ENCODE peak calls at places on chromosomes 12 and 14, in seven cellular contexts. One of them, this sample, is unnamed.

GRCh38 chr14:39267592-39268112 is 33.9 kb downstream of the MIA2 start:
- DNase-seq in BE2C: no peak
- DNase-seq in GM12878: no peak
- DNase-seq in K562: no peak
- DNase-seq in Caco-2: no peak
- DNase-seq in psoas muscle: no peak
- DNase-seq in neural progenitor cell: no peak
- DNase-seq in this sample: no peak

GRCh38 chr12:19003987-19004619 is 125.4 kb upstream of the PLEKHA5 start:
- DNase-seq in BE2C: no peak
- DNase-seq in GM12878: no peak
- DNase-seq in K562: no peak
- DNase-seq in Caco-2: no peak
- DNase-seq in psoas muscle: no peak
- DNase-seq in neural progenitor cell: peak
- DNase-seq in this sample: no peak

GRCh38 chr14:57866199-57866755 is 385 bp upstream of the SLC35F4 start:
- DNase-seq in BE2C: no peak
- DNase-seq in GM12878: no peak
- DNase-seq in K562: no peak
- DNase-seq in Caco-2: no peak
- DNase-seq in psoas muscle: no peak
- DNase-seq in neural progenitor cell: peak
- DNase-seq in this sample: no peak

GRCh38 chr14:72715215-72715909 is 178.5 kb downstream of the DPF3 start:
- DNase-seq in BE2C: no peak
- DNase-seq in GM12878: no peak
- DNase-seq in K562: peak
- DNase-seq in Caco-2: no peak
- DNase-seq in psoas muscle: peak
- DNase-seq in neural progenitor cell: peak
- DNase-seq in this sample: no peak

GRCh38 chr14:104993808-104994591 is 8.4 kb downstream of the CLBA1 start:
- DNase-seq in BE2C: peak
- DNase-seq in GM12878: no peak
- DNase-seq in K562: no peak
- DNase-seq in Caco-2: no peak
- DNase-seq in psoas muscle: no peak
- DNase-seq in neural progenitor cell: no peak
- DNase-seq in this sample: peak

GRCh38 chr14:100106260-100106659 is 41.0 kb downstream of the EVL start:
- DNase-seq in BE2C: no peak
- DNase-seq in GM12878: no peak
- DNase-seq in K562: peak
- DNase-seq in Caco-2: no peak
- DNase-seq in psoas muscle: no peak
- DNase-seq in neural progenitor cell: no peak
- DNase-seq in this sample: no peak

GRCh38 chr12:62679569-62679968 is 212.9 kb downstream of the MON2 start:
- DNase-seq in BE2C: no peak
- DNase-seq in GM12878: no peak
- DNase-seq in K562: no peak
- DNase-seq in Caco-2: no peak
- DNase-seq in psoas muscle: no peak
- DNase-seq in neural progenitor cell: no peak
- DNase-seq in this sample: no peak

GRCh38 chr12:52359511-52360103 is 7.7 kb downstream of the KRT85 start:
- DNase-seq in BE2C: no peak
- DNase-seq in GM12878: no peak
- DNase-seq in K562: no peak
- DNase-seq in Caco-2: no peak
- DNase-seq in psoas muscle: no peak
- DNase-seq in neural progenitor cell: no peak
- DNase-seq in this sample: no peak

GRCh38 chr12:48968467-48968866 is 3.1 kb downstream of the WNT10B start:
- DNase-seq in BE2C: no peak
- DNase-seq in GM12878: no peak
- DNase-seq in K562: no peak
- DNase-seq in Caco-2: no peak
- DNase-seq in psoas muscle: no peak
- DNase-seq in neural progenitor cell: no peak
- DNase-seq in this sample: no peak

GRCh38 chr12:48969160-48969771 is 2.3 kb downstream of the WNT10B start:
- DNase-seq in BE2C: no peak
- DNase-seq in GM12878: no peak
- DNase-seq in K562: no peak
- DNase-seq in Caco-2: no peak
- DNase-seq in psoas muscle: no peak
- DNase-seq in neural progenitor cell: no peak
- DNase-seq in this sample: no peak

GRCh38 chr12:48968004-48968403 is 3.5 kb downstream of the WNT10B start:
- DNase-seq in BE2C: no peak
- DNase-seq in GM12878: no peak
- DNase-seq in K562: no peak
- DNase-seq in Caco-2: no peak
- DNase-seq in psoas muscle: no peak
- DNase-seq in neural progenitor cell: no peak
- DNase-seq in this sample: no peak

GRCh38 chr12:48970702-48971334 is 717 bp downstream of the WNT10B start:
- DNase-seq in BE2C: no peak
- DNase-seq in GM12878: no peak
- DNase-seq in K562: peak
- DNase-seq in Caco-2: no peak
- DNase-seq in psoas muscle: no peak
- DNase-seq in neural progenitor cell: no peak
- DNase-seq in this sample: no peak

DNA sequence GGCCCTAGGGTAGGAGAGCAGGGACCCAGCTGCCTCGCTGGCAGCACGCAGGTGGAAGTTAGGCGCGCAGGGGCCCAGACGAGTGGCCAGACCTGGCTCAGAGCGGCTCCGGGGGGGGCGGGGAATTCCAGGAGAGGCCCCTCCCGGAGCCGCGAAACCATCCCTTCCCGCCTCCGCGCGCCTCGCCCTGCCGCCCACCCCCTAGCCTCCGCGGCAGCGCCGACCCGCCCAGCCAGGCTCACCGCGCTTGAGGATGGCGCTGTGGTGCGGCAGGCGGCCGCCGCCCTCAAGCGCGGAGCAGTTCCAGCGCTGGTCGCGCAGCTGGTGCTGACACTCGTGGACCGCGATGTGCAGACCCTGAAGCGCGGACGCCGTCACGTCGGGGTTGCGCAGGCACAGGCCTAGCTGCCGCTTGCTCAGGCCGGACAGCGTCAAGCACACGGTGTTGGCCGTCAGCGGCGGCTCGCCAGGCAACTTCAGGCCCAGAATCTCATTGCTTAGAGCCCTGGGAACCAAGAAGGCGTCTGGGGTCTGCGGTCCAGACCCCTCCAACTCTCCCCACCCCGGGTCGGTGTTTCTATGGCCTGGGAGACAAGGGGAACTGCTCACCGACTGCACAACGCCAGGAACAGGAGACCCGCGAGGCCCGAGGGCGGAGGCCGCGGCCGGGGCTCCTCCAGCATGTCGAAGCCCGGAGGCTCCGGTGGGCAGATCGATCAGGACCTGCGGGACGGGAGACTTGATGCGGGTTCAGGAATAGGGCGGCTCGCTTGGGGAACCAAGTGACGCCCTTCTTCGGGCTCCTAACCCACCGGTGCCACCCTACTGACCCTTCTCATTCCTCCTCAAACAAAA is 1.5 kb downstream of the WNT10B start:
- DNase-seq in BE2C: peak
- DNase-seq in GM12878: no peak
- DNase-seq in K562: peak
- DNase-seq in Caco-2: no peak
- DNase-seq in psoas muscle: no peak
- DNase-seq in neural progenitor cell: peak
- DNase-seq in this sample: peak
- H3K4me3 ChIP-seq in BE2C: no peak
- H3K4me3 ChIP-seq in GM12878: no peak
- H3K4me3 ChIP-seq in K562: no peak
- H3K4me3 ChIP-seq in Caco-2: no peak
- H3K4me3 ChIP-seq in psoas muscle: peak
- H3K4me3 ChIP-seq in neural progenitor cell: peak
- H3K4me3 ChIP-seq in this sample: no peak

DNA sequence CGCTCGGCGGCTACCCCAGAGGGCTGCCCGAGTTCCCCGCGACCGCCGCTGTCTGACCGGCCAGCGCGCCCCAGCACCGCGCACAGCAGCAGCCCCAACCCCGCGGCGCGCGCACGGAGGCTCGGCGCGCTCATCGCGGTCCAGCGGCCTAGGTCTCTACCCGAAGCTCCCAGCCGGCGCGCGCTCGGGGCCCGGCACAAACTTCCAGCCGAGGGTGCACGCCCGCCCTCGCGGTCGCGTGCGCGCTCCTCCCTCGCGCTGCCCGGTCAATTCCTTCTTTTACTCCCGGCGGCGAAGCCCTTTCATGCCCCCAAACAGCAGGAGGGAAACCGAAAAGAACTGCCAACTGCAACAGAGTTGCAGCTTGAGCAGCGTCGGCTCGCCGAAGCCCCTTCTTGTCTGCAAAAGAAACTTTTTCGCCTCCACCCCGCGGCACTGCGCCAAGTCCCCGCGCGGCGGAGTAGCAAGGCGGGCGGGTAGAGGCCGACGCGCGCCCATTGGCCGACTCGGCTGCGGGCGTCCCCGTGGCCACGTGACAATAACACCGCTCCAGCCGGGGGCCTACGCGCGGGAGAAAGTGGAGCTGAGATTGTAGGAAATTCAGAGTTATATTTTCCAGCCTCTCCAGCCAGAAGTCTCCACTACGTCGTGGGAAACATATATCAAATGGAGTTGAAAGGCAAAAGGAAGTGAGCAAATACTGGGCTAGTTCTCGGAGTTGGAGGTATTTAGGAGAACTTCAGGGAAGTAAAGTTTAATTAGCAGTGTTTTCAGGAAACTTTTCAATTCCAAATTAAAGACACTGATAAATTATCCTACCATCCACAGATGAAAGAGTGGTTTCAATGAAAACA is at the start of gene LRIG3:
- DNase-seq in BE2C: peak
- DNase-seq in GM12878: no peak
- DNase-seq in K562: peak
- DNase-seq in Caco-2: peak
- DNase-seq in psoas muscle: peak
- DNase-seq in neural progenitor cell: peak
- DNase-seq in this sample: peak
- TF ChIP-seq CTCF in BE2C: no peak
- TF ChIP-seq CTCF in GM12878: peak
- TF ChIP-seq CTCF in K562: no peak
- TF ChIP-seq CTCF in Caco-2: peak
- TF ChIP-seq CTCF in psoas muscle: no peak
- TF ChIP-seq CTCF in neural progenitor cell: peak
- TF ChIP-seq CTCF in this sample: no peak

GRCh38 chr12:111412007-111412829 is 6.5 kb downstream of the SH2B3 start:
- DNase-seq in BE2C: no peak
- DNase-seq in GM12878: no peak
- DNase-seq in K562: no peak
- DNase-seq in Caco-2: no peak
- DNase-seq in psoas muscle: no peak
- DNase-seq in neural progenitor cell: peak
- DNase-seq in this sample: no peak

GRCh38 chr12:111408686-111409402 is 3.1 kb downstream of the SH2B3 start:
- DNase-seq in BE2C: no peak
- DNase-seq in GM12878: no peak
- DNase-seq in K562: no peak
- DNase-seq in Caco-2: no peak
- DNase-seq in psoas muscle: no peak
- DNase-seq in neural progenitor cell: no peak
- DNase-seq in this sample: no peak

GRCh38 chr12:111409403-111410228 is 3.9 kb downstream of the SH2B3 start:
- DNase-seq in BE2C: peak
- DNase-seq in GM12878: no peak
- DNase-seq in K562: peak
- DNase-seq in Caco-2: no peak
- DNase-seq in psoas muscle: peak
- DNase-seq in neural progenitor cell: no peak
- DNase-seq in this sample: no peak

GRCh38 chr12:111411187-111411764 is 5.6 kb downstream of the SH2B3 start:
- DNase-seq in BE2C: no peak
- DNase-seq in GM12878: no peak
- DNase-seq in K562: no peak
- DNase-seq in Caco-2: no peak
- DNase-seq in psoas muscle: no peak
- DNase-seq in neural progenitor cell: peak
- DNase-seq in this sample: no peak

DNA sequence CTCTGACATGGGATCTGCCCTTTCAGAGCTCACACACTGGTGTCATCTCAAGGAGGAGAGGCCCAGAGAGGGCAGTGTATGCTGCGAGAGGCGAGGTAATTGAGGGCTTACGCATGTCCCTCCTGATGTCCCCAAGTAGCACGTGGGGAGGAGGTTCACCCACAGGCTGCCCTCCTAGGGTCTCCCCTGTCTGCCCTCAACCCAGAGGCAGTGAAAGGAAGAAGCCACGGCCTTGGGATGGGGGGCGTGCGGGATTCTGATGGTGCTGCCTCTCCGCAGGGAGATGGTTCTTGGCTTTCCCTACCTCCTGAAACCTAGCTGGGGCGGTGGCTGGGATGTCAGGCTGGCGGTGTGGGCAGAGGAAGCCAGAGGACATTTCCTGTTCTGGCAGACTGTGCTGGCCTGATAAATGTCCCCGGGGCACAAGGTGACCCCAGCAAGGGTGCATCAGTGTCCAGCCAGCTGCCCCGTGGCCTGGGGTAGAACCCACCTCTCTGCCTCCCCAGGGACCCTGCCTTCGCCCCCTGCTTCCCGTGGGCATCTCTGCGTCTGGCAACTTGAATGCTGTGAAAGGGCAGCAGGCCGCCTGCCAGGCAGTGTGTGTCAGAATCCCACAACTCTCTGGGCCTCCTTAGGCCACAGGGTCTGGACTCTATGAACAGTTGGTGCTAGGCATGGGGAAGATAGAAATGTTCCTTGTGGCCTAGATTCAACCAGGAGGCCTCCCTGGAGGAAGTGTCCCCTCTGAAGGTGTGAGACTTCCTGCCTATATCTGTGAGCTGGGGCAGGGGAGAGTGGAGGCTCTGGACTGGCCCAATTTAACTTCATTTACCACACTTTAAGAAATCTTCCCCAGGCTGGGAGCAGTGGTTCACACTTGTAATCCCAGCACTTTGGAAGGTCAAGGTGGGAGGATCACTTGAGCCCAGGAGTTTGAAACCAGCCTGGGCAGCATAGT is 4.8 kb downstream of the SH2B3 start:
- DNase-seq in BE2C: no peak
- DNase-seq in GM12878: no peak
- DNase-seq in K562: no peak
- DNase-seq in Caco-2: no peak
- DNase-seq in psoas muscle: no peak
- DNase-seq in neural progenitor cell: peak
- DNase-seq in this sample: no peak
- H3K4me3 ChIP-seq in BE2C: peak
- H3K4me3 ChIP-seq in GM12878: peak
- H3K4me3 ChIP-seq in K562: peak
- H3K4me3 ChIP-seq in Caco-2: no peak
- H3K4me3 ChIP-seq in psoas muscle: peak
- H3K4me3 ChIP-seq in neural progenitor cell: no peak
- H3K4me3 ChIP-seq in this sample: no peak

DNA sequence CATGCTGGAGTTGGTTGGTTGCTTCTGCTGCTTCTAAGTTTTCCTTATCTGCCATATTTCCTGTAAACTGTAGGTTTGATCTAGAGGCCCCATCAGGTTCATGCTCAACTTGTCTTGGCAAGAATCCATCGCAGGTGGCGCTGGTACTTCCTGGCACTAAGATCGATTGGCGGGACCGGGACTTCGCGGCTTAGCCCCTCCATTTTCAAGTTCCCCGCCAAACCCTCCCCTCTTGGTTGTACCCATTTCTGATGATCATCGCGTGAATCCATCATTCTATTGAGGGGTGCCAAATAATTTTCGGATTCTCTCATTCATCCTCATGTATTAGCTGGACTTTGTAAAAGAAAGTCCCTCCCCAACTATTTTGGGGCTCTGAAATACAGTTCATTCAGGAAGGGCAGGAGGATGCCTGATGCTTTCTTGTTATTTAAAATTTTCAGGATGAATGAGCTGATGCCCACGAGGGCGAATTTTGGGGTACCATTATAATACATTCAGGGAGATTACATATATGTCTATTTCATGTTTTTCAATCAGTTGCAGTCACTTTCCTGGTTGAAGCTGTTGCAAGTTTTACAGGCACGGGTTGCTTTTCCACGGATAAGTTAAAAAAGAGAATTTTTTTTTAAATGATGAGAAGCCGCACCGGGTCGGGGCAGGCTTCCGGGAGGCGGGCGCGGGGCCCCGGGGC is 424 bp upstream of the BRI3BP start:
- DNase-seq in BE2C: peak
- DNase-seq in GM12878: peak
- DNase-seq in K562: peak
- DNase-seq in Caco-2: peak
- DNase-seq in psoas muscle: no peak
- DNase-seq in neural progenitor cell: peak
- DNase-seq in this sample: peak
- TF ChIP-seq CTCF in BE2C: peak
- TF ChIP-seq CTCF in GM12878: peak
- TF ChIP-seq CTCF in K562: peak
- TF ChIP-seq CTCF in Caco-2: peak
- TF ChIP-seq CTCF in psoas muscle: no peak
- TF ChIP-seq CTCF in neural progenitor cell: peak
- TF ChIP-seq CTCF in this sample: peak